ENCODE peak calls at places on chromosomes 7 and 10, in nine cellular contexts. X is stomach; K is CD8-positive, alpha-beta T cell; J is HCT116; F is pancreas; P is hepatocyte; U is mucosa of descending colon; Z is NB4; V is AG09309. Q is an unnamed sample.

GRCh38 chr10:70648427-70648826 is 23.9 kb upstream of the ADAMTS14 start:
- DNase-seq in Z (peak; percentile 61), J (peak; percentile 40), U (no peak), X (no peak), V (no peak), P (peak; percentile 28), F (no peak), K (no peak), Q (no peak)

GRCh38 chr10:69018613-69019012 is 30.0 kb downstream of the KIFBP start:
- DNase-seq in Z (no peak), J (no peak), P (no peak), U (no peak), X (no peak), V (no peak), K (no peak), F (no peak), Q (no peak)

GRCh38 chr7:45176886-45177731 is 19.5 kb downstream of the RAMP3 start:
- DNase-seq in K (no peak), V (no peak), X (no peak), J (no peak), Z (no peak), P (no peak), U (no peak), F (no peak), Q (no peak)

GRCh38 chr7:77353407-77353721 is 62.8 kb downstream of the GSAP start:
- DNase-seq in K (no peak), U (no peak), J (no peak), Z (no peak), V (no peak), X (no peak), P (no peak), F (no peak), Q (no peak)

GRCh38 chr7:94513565-94513860 is 3.9 kb downstream of the CASD1 start:
- DNase-seq in F (no peak), X (no peak), U (no peak), P (no peak), Z (no peak), K (no peak), J (no peak), V (no peak), Q (no peak)

GRCh38 chr10:60666221-60666620 is 112.1 kb upstream of the CDK1 start:
- DNase-seq in J (no peak), K (no peak), V (peak; percentile 10), X (no peak), Z (peak; percentile 48), U (no peak), F (no peak), P (peak; percentile 20), Q (no peak)

GRCh38 chr7:55365103-55365679 is at the start of gene LANCL2:
- DNase-seq in F (no peak), Z (no peak), J (no peak), V (no peak), U (peak; percentile 67), X (peak; percentile 50), K (no peak), P (no peak), Q (no peak)

GRCh38 chr10:124150807-124151417 is 57.5 kb upstream of the CHST15 start:
- DNase-seq in F (no peak), J (no peak), V (no peak), U (no peak), X (no peak), K (no peak), Z (no peak), P (no peak), Q (no peak)

GRCh38 chr7:31958216-31958615 is 112.0 kb downstream of the PDE1C start:
- DNase-seq in U (no peak), V (peak; percentile 23), P (no peak), J (no peak), Z (no peak), X (no peak), K (no peak), F (no peak), Q (no peak)

GRCh38 chr7:44617225-44617885 is 10.9 kb downstream of the OGDH start:
- DNase-seq in J (no peak), Z (no peak), F (no peak), U (no peak), P (peak; percentile 71), V (peak; percentile 29), K (no peak), X (no peak), Q (no peak)

GRCh38 chr10:132764108-132764507 is 21.8 kb downstream of the NKX6-2 start:
- DNase-seq in U (no peak), P (no peak), J (no peak), K (no peak), V (no peak), X (no peak), F (no peak), Z (no peak), Q (no peak)

GRCh38 chr10:42960491-42961155 is 116.2 kb upstream of the RET start:
- DNase-seq in Z (peak; percentile 68), K (peak; percentile 37), V (no peak), J (peak; percentile 40), X (peak; percentile 23), F (no peak), P (peak; percentile 12), U (no peak), Q (peak; percentile 23)

GRCh38 chr10:5574642-5575131 is 49.9 kb downstream of the CALML3 start:
- DNase-seq in X (no peak), P (peak; percentile 63), J (no peak), Z (no peak), F (no peak), V (no peak), U (peak; percentile 74), K (no peak), Q (no peak)

GRCh38 chr10:90912176-90912575 is 8.7 kb downstream of the ANKRD1 start:
- DNase-seq in V (no peak), P (no peak), Z (no peak), F (no peak), X (no peak), U (no peak), J (no peak), K (no peak), Q (no peak)

GRCh38 chr7:111408726-111409125 is 153.6 kb downstream of the IMMP2L start:
- DNase-seq in K (no peak), Z (no peak), X (no peak), V (no peak), J (no peak), P (no peak), U (no peak), F (no peak), Q (no peak)

GRCh38 chr10:71517310-71518159 is 120.8 kb downstream of the CDH23 start:
- DNase-seq in P (no peak), K (no peak), X (no peak), F (no peak), V (no peak), U (no peak), J (no peak), Z (no peak), Q (no peak)

GRCh38 chr10:97539523-97540200 is 32.9 kb upstream of the ANKRD2 start:
- DNase-seq in F (no peak), Z (peak; percentile 26), P (peak; percentile 55), V (peak; percentile 61), X (no peak), K (no peak), J (no peak), U (no peak), Q (no peak)

GRCh38 chr10:103246328-103246727 is 641 bp downstream of the RPEL1 start:
- DNase-seq in X (no peak), U (no peak), Z (no peak), V (no peak), J (no peak), F (no peak), P (no peak), K (no peak), Q (no peak)

GRCh38 chr10:69662901-69663300 is 32.9 kb downstream of the FAM241B start:
- DNase-seq in Z (no peak), K (no peak), F (no peak), P (no peak), U (no peak), V (no peak), X (no peak), J (no peak), Q (no peak)

GRCh38 chr7:3977391-3977790 is 676.3 kb downstream of the SDK1 start:
- DNase-seq in U (no peak), J (no peak), X (no peak), Z (no peak), P (no peak), F (no peak), K (no peak), V (no peak), Q (no peak)

DNA sequence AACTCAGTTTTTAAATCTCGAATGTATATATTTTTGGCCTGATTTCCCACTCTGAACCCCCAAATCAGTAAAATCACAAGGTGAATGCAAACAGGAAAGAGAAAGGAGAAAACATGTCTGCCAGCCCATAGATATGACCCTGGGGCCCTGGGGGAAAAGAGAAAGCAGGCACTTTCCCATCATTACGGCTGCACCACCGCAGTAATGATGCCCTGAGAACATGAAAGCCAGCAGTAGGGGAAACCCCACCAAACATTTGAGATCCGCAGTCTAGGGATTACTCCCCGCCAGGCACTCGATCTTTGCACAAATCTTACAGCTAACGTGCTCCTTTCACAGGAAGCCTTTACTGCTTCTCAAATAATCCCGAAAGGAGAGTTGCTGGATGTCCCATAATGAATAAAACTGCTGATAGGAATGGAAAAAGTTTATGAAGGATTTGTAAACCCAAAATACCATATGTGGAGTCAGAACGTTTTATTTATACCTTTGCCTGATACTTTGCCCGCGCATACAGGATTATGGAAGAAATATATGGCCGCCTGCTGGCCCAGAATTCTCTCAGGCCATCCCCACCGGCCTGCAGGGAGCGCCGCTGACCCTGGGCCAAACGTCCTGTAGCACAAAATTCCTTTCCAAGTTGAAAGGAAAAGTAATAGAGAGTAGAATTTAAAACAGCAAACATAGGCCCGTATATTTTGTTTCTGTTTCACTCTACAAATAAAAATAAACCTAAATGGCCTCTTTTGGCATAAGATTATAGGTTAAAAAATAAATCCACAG is 180.0 kb upstream of the INHBA start:
- DNase-seq in P (no peak), Z (no peak), K (no peak), F (no peak), U (no peak), X (no peak), V (no peak), J (no peak), Q (no peak)
- TF ChIP-seq CTCF in P (no peak), Z (no peak), K (no peak), F (no peak), U (no peak), X (no peak), V (no peak), J (no peak), Q (no peak)

GRCh38 chr10:52312999-52313349 is 1.1 kb upstream of the DKK1 start:
- DNase-seq in V (no peak), U (no peak), K (no peak), F (no peak), X (no peak), Z (no peak), J (no peak), P (no peak), Q (no peak)
- H3K4me3 ChIP-seq in V (peak overlapping the region; percentile 61), U (no peak overlapping the region), K (no peak overlapping the region), F (peak overlapping the region; percentile 0), X (peak overlapping the region; percentile 45), Z (no peak overlapping the region), J (peak overlapping the region; percentile 93), P (peak overlapping the region; percentile 90), Q (peak overlapping the region; percentile 58)

GRCh38 chr10:14560274-14560673 is 214.4 kb downstream of the FAM107B start:
- DNase-seq in P (no peak), F (no peak), Z (peak; percentile 92), X (peak; percentile 60), U (no peak), K (no peak), V (no peak), J (peak; percentile 28), Q (no peak)
- TF ChIP-seq CTCF in P (no peak), F (no peak), Z (peak; percentile 14), X (no peak), U (no peak), K (peak; percentile 34), V (no peak), J (no peak), Q (peak; percentile 32)

GRCh38 chr7:1666251-1666778 is 3.8 kb upstream of the ELFN1 start:
- DNase-seq in U (no peak), Z (peak; percentile 55), P (peak; percentile 34), K (no peak), F (no peak), J (no peak), V (no peak), X (no peak), Q (no peak)
- H3K4me3 ChIP-seq in U (no peak overlapping the region), Z (no peak overlapping the region), P (peak overlapping the region; percentile 52), K (peak overlapping the region; percentile 45), F (peak overlapping the region; percentile 40), J (no peak overlapping the region), V (peak overlapping the region; percentile 71), X (peak overlapping the region; percentile 55), Q (no peak overlapping the region)